ENCODE peak calls at places on chromosome X, in nine cellular contexts. K is PC-9; I is naive thymus-derived CD4-positive, alpha-beta T cell; L is effector memory CD4-positive, alpha-beta T cell; G is breast epithelium; E is fibroblast of lung; Z is CD8-positive, alpha-beta T cell; C is psoas muscle; Q is transverse colon. M is an unnamed sample. For H3K27me3, the result is how much of the 10 kb centered on the place peaks cover.

GRCh38 chrX:43940811-43941210 is 32.4 kb downstream of the NDP start:
- DNase-seq in K (no peak), G (no peak), Q (no peak), Z (no peak), E (peak), I (no peak), L (no peak), C (no peak), M (no peak)

GRCh38 chrX:23465985-23466384 is 131.3 kb downstream of the PTCHD1 start:
- DNase-seq in G (no peak), Q (no peak), K (no peak), Z (no peak), E (no peak), C (no peak), I (no peak), L (no peak), M (no peak)

GRCh38 chrX:9805956-9806355 is 19.7 kb downstream of the SHROOM2 start:
- DNase-seq in G (no peak), C (no peak), I (no peak), K (no peak), Z (no peak), L (no peak), E (no peak), Q (no peak), M (no peak)

GRCh38 chrX:123713434-123713833 is 19.4 kb downstream of the THOC2 start:
- DNase-seq in C (no peak), G (no peak), K (no peak), Z (no peak), E (no peak), I (no peak), Q (no peak), L (no peak), M (no peak)

GRCh38 chrX:16807548-16807947 is 21.3 kb downstream of the TXLNG start:
- DNase-seq in I (no peak), L (no peak), G (no peak), Z (no peak), K (no peak), Q (no peak), C (no peak), E (peak), M (no peak)

GRCh38 chrX:132652871-132653270 is 164.0 kb upstream of the MBNL3 start:
- DNase-seq in I (no peak), K (no peak), Q (no peak), E (no peak), C (no peak), L (no peak), G (no peak), Z (no peak), M (no peak)

GRCh38 chrX:101956556-101956955 is 24.7 kb upstream of the ZMAT1 start:
- DNase-seq in E (no peak), G (no peak), Q (no peak), Z (no peak), K (no peak), I (no peak), L (no peak), C (no peak), M (no peak)

GRCh38 chrX:5595570-5595969 is 633.1 kb downstream of the NLGN4X start:
- DNase-seq in E (no peak), Z (no peak), C (no peak), K (no peak), L (no peak), G (no peak), Q (no peak), I (no peak), M (no peak)

GRCh38 chrX:104270916-104271512 is 16.3 kb upstream of the ESX1 start:
- DNase-seq in K (peak), G (no peak), L (no peak), Q (peak), E (no peak), Z (peak), C (no peak), I (peak), M (peak)

GRCh38 chrX:79266702-79267101 is 100.4 kb downstream of the ITM2A start:
- DNase-seq in K (no peak), Q (no peak), G (no peak), Z (no peak), E (no peak), C (no peak), I (no peak), L (no peak), M (no peak)

GRCh38 chrX:149493567-149494562 is 11.2 kb downstream of the IDS start:
- DNase-seq in C (no peak), G (no peak), E (no peak), Q (peak), L (no peak), Z (no peak), K (peak), I (no peak), M (peak)

GRCh38 chrX:137432609-137433008 is 133.3 kb upstream of the ZIC3 start:
- DNase-seq in K (no peak), L (no peak), C (no peak), Q (no peak), G (no peak), E (no peak), I (no peak), Z (no peak), M (no peak)

GRCh38 chrX:56232221-56233082 is at the start of gene KLF8:
- DNase-seq in Q (peak), I (peak), E (no peak), L (peak), C (peak), Z (peak), K (peak), G (peak), M (peak)

GRCh38 chrX:17519349-17519748 is 144.3 kb downstream of the NHS start:
- DNase-seq in G (no peak), L (no peak), Q (peak), K (no peak), C (peak), Z (no peak), E (no peak), I (no peak), M (peak)

GRCh38 chrX:30887721-30888120 is 1.3 kb downstream of the TAB3 start:
- DNase-seq in K (no peak), C (no peak), Q (no peak), I (no peak), Z (peak), G (no peak), E (no peak), L (no peak), M (no peak)

GRCh38 chrX:155216940-155217450 is 735 bp downstream of the VBP1 start:
- DNase-seq in I (no peak), E (no peak), Z (no peak), C (no peak), G (no peak), Q (no peak), L (no peak), K (no peak), M (no peak)

GRCh38 chrX:66046612-66047235 is 6.8 kb upstream of the VSIG4 start:
- DNase-seq in K (no peak), Z (no peak), C (no peak), Q (no peak), E (no peak), L (no peak), G (no peak), I (no peak), M (peak)

GRCh38 chrX:149145845-149146285 is 359.2 kb downstream of the IDS start:
- DNase-seq in G (no peak), Z (no peak), C (no peak), K (no peak), L (no peak), I (no peak), Q (no peak), E (peak), M (no peak)

GRCh38 chrX:56783450-56783831 is 54.4 kb downstream of the NBDY start:
- DNase-seq in Z (no peak), I (peak), K (no peak), E (no peak), Q (peak), C (peak), L (no peak), G (no peak), M (peak)

GRCh38 chrX:9378980-9379696 is 85.7 kb upstream of the TBL1X start:
- DNase-seq in K (peak), G (no peak), Q (peak), E (peak), L (no peak), Z (no peak), C (no peak), I (no peak), M (no peak)

GRCh38 chrX:73916931-73917657 is 354.1 kb downstream of the CHIC1 start:
- DNase-seq in Z (no peak), G (no peak), C (no peak), E (peak), K (peak), Q (no peak), L (no peak), I (no peak), M (no peak)

GRCh38 chrX:262391-262909 is 18.7 kb upstream of the PLCXD1 start:
- DNase-seq in Z (no peak), K (no peak), Q (no peak), E (no peak), I (no peak), C (peak), G (no peak), L (no peak), M (no peak)

GRCh38 chrX:44874481-44875184 is 1.6 kb downstream of the KDM6A start:
- DNase-seq in E (peak), Z (peak), I (peak), Q (peak), C (no peak), K (peak), G (no peak), L (peak), M (no peak)

GRCh38 chrX:65035451-65035779 is 59.2 kb upstream of the ZC4H2 start:
- DNase-seq in E (peak), I (no peak), K (no peak), C (peak), L (no peak), Z (no peak), G (no peak), Q (peak), M (peak)

GRCh38 chrX:50469206-50469605 is 1.4 kb downstream of the DGKK start:
- DNase-seq in Z (no peak), Q (no peak), C (peak), I (no peak), L (no peak), E (no peak), G (no peak), K (no peak), M (peak)

GRCh38 chrX:50475208-50475607 is 4.6 kb upstream of the DGKK start:
- DNase-seq in Z (no peak), C (no peak), K (no peak), L (no peak), E (no peak), Q (no peak), G (no peak), I (no peak), M (no peak)

GRCh38 chrX:50471390-50471789 is 765 bp upstream of the DGKK start:
- DNase-seq in I (no peak), Z (no peak), Q (no peak), G (no peak), C (no peak), K (no peak), E (no peak), L (no peak), M (no peak)

GRCh38 chrX:50470103-50471031 is at the start of gene DGKK:
- DNase-seq in C (no peak), Q (no peak), E (no peak), K (no peak), G (no peak), Z (no peak), L (no peak), I (no peak), M (peak)
- H3K27me3 ChIP-seq in C (under half), Q (half or more), E (under half), K (under half), G (half or more), Z (under half), L (under half), I (under half), M (under half)

DNA sequence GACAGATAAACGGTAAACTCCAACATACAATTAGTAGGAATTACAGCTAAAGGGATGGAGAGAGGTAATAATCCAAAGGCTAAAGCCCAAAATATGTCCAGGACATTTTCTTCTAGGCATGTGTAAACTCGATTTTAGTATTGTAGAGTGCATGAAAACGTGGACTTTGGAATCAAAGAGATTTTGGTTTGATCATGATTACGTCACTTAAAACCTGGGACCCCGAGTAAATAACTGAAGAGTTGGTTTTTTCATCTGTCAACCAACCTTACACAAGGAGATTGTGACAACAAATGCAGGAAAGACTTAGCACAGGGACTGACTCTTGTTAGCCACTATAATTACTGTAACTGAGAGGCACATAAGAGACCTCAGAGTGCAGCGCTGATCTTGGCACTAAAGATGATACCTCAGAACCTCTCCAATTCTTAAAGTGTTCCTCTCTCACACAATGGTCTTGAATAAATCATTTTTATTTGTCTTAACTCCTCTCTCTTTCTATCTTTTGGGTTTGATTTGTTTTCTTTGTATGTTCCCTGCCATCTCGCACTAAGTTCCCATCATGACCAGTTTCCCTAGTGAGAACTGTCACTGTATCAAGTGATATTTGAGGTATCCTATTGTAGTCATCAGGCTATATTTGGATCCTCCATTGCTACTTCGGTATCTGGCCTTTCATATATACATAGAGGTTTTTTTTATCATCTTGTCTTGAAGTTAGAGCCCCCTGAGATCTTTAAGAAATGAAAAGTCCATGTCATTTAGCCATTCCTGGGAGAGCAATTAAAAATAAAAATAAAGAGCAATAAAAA is 32.2 kb upstream of the MSL3 start:
- DNase-seq in Q (no peak), Z (no peak), L (no peak), E (no peak), I (no peak), G (no peak), K (no peak), C (no peak), M (no peak)
- H3K27ac ChIP-seq in Q (no peak), Z (no peak), L (no peak), E (no peak), I (no peak), G (no peak), K (no peak), C (peak), M (no peak)

GRCh38 chrX:153487590-153488071 is 7.1 kb upstream of the BGN start:
- DNase-seq in I (no peak), Q (no peak), K (no peak), C (no peak), G (no peak), Z (no peak), E (no peak), L (no peak), M (peak)
- H3K4me3 ChIP-seq in I (no peak), Q (no peak), K (no peak), C (no peak), G (no peak), Z (no peak), E (no peak), L (no peak), M (no peak)

GRCh38 chrX:136198010-136198409 is 50.7 kb downstream of the FHL1 start:
- DNase-seq in I (no peak), G (no peak), E (peak), C (no peak), K (no peak), Z (no peak), Q (no peak), L (no peak), M (no peak)
- H3K27me3 ChIP-seq in I (under half), G (under half), E (under half), C (under half), K (under half), Z (under half), Q (under half), L (under half), M (under half)

GRCh38 chrX:130083107-130083490 is 27.2 kb downstream of the ELF4 start:
- DNase-seq in E (no peak), G (no peak), Z (no peak), K (no peak), Q (no peak), I (no peak), L (no peak), C (peak), M (no peak)

GRCh38 chrX:130080791-130081367 is 29.4 kb downstream of the ELF4 start:
- DNase-seq in L (no peak), C (peak), Z (no peak), G (no peak), Q (no peak), E (no peak), K (no peak), I (no peak), M (no peak)

GRCh38 chrX:130081421-130082045 is 28.8 kb downstream of the ELF4 start:
- DNase-seq in Z (no peak), Q (no peak), I (no peak), K (no peak), C (peak), L (no peak), E (no peak), G (no peak), M (no peak)

GRCh38 chrX:130083656-130084382 is 26.5 kb downstream of the ELF4 start:
- DNase-seq in Z (no peak), G (no peak), E (no peak), Q (no peak), K (no peak), L (no peak), I (no peak), C (peak), M (no peak)

GRCh38 chrX:130082244-130083106 is 27.8 kb downstream of the ELF4 start:
- DNase-seq in G (no peak), Z (peak), E (no peak), L (peak), I (peak), K (no peak), C (peak), Q (peak), M (peak)
- H3K27ac ChIP-seq in G (peak), Z (peak), E (peak), L (peak), I (peak), K (no peak), C (no peak), Q (peak), M (no peak)

GRCh38 chrX:13076176-13076956 is 31.9 kb upstream of the FAM9C start:
- DNase-seq in E (peak), Q (no peak), K (no peak), I (no peak), C (no peak), Z (no peak), G (no peak), L (no peak), M (no peak)

GRCh38 chrX:13077168-13077567 is 32.7 kb upstream of the FAM9C start:
- DNase-seq in E (peak), K (no peak), G (no peak), C (no peak), Q (no peak), L (no peak), Z (no peak), I (no peak), M (no peak)

GRCh38 chrX:13069771-13070410 is 25.5 kb upstream of the FAM9C start:
- DNase-seq in K (no peak), I (no peak), C (no peak), Q (no peak), E (peak), G (no peak), Z (no peak), L (no peak), M (no peak)

GRCh38 chrX:13078739-13079444 is 34.5 kb upstream of the FAM9C start:
- DNase-seq in I (no peak), C (peak), Z (no peak), Q (peak), L (no peak), K (no peak), G (no peak), E (peak), M (peak)

GRCh38 chrX:13074297-13075262 is 30.2 kb upstream of the FAM9C start:
- DNase-seq in C (no peak), Z (no peak), Q (no peak), I (peak), G (no peak), E (no peak), K (no peak), L (no peak), M (no peak)
- H3K4me3 ChIP-seq in C (no peak), Z (no peak), Q (no peak), I (no peak), G (no peak), E (no peak), K (no peak), L (no peak), M (no peak)

GRCh38 chrX:109987884-109988283 is 15.0 kb upstream of the TMEM164 start:
- DNase-seq in E (peak), Z (no peak), L (no peak), G (no peak), I (no peak), Q (no peak), K (no peak), C (no peak), M (no peak)
- H3K27me3 ChIP-seq in E (under half), Z (under half), L (under half), G (under half), I (under half), Q (under half), K (under half), C (under half), M (under half)

GRCh38 chrX:68830486-68831404 is 1.9 kb downstream of the EFNB1 start:
- DNase-seq in Q (no peak), E (no peak), Z (no peak), I (no peak), L (no peak), G (no peak), K (no peak), C (no peak), M (no peak)
- H3K27ac ChIP-seq in Q (peak), E (peak), Z (no peak), I (no peak), L (no peak), G (peak), K (no peak), C (no peak), M (peak)

M was measured in right cardiac atrium.